ENCODE peak calls at places on chromosomes 13 and 19, in seven cellular contexts. D, B, G, Q, X, C and F are unnamed samples.

GRCh38 chr19:1852294-1852646 is 4.0 kb upstream of the REXO1 start:
- DNase-seq in D (no peak), B (no peak), G (no peak), Q (no peak), X (no peak), C (no peak), F (no peak)

GRCh38 chr19:1417145-1417544 is 9.8 kb downstream of the DAZAP1 start:
- DNase-seq in D (no peak), B (no peak), G (no peak), Q (no peak), X (no peak), C (no peak), F (peak)

GRCh38 chr19:23436318-23436717 is 41.0 kb upstream of the ZNF91 start:
- DNase-seq in D (no peak), B (no peak), G (no peak), Q (no peak), X (no peak), C (no peak), F (no peak)

GRCh38 chr19:17327654-17328516 is 6.8 kb downstream of the ANO8 start:
- DNase-seq in D (peak), B (peak), G (no peak), Q (no peak), X (peak), C (no peak), F (no peak)

GRCh38 chr13:29411493-29411892 is 184.0 kb downstream of the SLC7A1 start:
- DNase-seq in D (no peak), B (no peak), G (peak), Q (no peak), X (no peak), C (peak), F (no peak)

GRCh38 chr19:787551-787950 is 9.7 kb upstream of the PTBP1 start:
- DNase-seq in D (no peak), B (no peak), G (no peak), Q (no peak), X (no peak), C (no peak), F (no peak)

GRCh38 chr19:46426506-46427162 is 2.1 kb downstream of the PNMA8C start:
- DNase-seq in D (peak), B (peak), G (peak), Q (peak), X (no peak), C (no peak), F (peak)

GRCh38 chr19:53849237-53849676 is 18.4 kb upstream of the MYADM start:
- DNase-seq in D (no peak), B (no peak), G (peak), Q (no peak), X (no peak), C (peak), F (no peak)

GRCh38 chr13:21338651-21339278 is 120.3 kb downstream of the ZDHHC20 start:
- DNase-seq in D (peak), B (no peak), G (no peak), Q (no peak), X (no peak), C (no peak), F (no peak)

GRCh38 chr19:51158474-51159129 is 16.5 kb downstream of the SIGLEC7 start:
- DNase-seq in D (peak), B (peak), G (peak), Q (no peak), X (peak), C (no peak), F (peak)

GRCh38 chr13:112755331-112755730 is 65.5 kb downstream of the ATP11A start:
- DNase-seq in D (no peak), B (no peak), G (no peak), Q (no peak), X (no peak), C (no peak), F (no peak)

GRCh38 chr13:29493796-29494195 is 101.7 kb downstream of the SLC7A1 start:
- DNase-seq in D (no peak), B (no peak), G (no peak), Q (no peak), X (no peak), C (no peak), F (no peak)

GRCh38 chr13:33927315-33927714 is 109.4 kb downstream of the RFC3 start:
- DNase-seq in D (no peak), B (no peak), G (peak), Q (no peak), X (peak), C (peak), F (peak)

GRCh38 chr19:55594996-55595530 is 4.3 kb downstream of the FIZ1 start:
- DNase-seq in D (no peak), B (no peak), G (no peak), Q (no peak), X (no peak), C (no peak), F (no peak)

GRCh38 chr19:13090511-13091231 is 12.0 kb downstream of the LYL1 start:
- DNase-seq in D (no peak), B (no peak), G (no peak), Q (no peak), X (no peak), C (no peak), F (no peak)

GRCh38 chr19:50419580-50420035 is 870 bp downstream of the SPIB start:
- DNase-seq in D (no peak), B (no peak), G (no peak), Q (no peak), X (no peak), C (no peak), F (no peak)

GRCh38 chr19:29956855-29957254 is 14.8 kb downstream of the URI1 start:
- DNase-seq in D (no peak), B (no peak), G (no peak), Q (no peak), X (no peak), C (no peak), F (no peak)

GRCh38 chr19:24159707-24160106 is 72.7 kb downstream of the ZNF254 start:
- DNase-seq in D (no peak), B (no peak), G (no peak), Q (no peak), X (peak), C (no peak), F (peak)

GRCh38 chr19:10708261-10708660 is 7.0 kb downstream of the QTRT1 start:
- DNase-seq in D (no peak), B (no peak), G (no peak), Q (no peak), X (no peak), C (no peak), F (no peak)

GRCh38 chr13:52969373-52969772 is 59.2 kb upstream of the OLFM4 start:
- DNase-seq in D (no peak), B (no peak), G (no peak), Q (no peak), X (no peak), C (no peak), F (no peak)